ENCODE peak calls at places on chromosomes 12 and 14, in eight cellular contexts. S is MM.1S, P is HCT116, E is SK-N-SH, D is mammary epithelial cell, Q is GM23248, Y is fibroblast of lung, B is IMR-90. X is an unnamed sample.

GRCh38 chr12:8146416-8146771 is 10.4 kb upstream of the ZNF705A start:
- DNase-seq in S (no peak), P (no peak), E (no peak), D (no peak), Q (no peak), Y (no peak), B (no peak), X (no peak)

GRCh38 chr14:85300119-85300518 is 229.8 kb upstream of the FLRT2 start:
- DNase-seq in S (no peak), P (no peak), E (no peak), D (no peak), Q (no peak), Y (no peak), B (no peak), X (no peak)

GRCh38 chr14:43540948-43541347 is 966.1 kb downstream of the FSCB start:
- DNase-seq in S (no peak), P (no peak), E (peak; percentile 3), D (no peak), Q (peak; percentile 0), Y (no peak), B (no peak), X (no peak)

GRCh38 chr14:65169351-65169750 is 67.0 kb upstream of the MAX start:
- DNase-seq in S (peak; percentile 78), P (no peak), E (no peak), D (peak; percentile 70), Q (peak; percentile 86), Y (peak; percentile 88), B (peak; percentile 89), X (no peak)

GRCh38 chr14:63891148-63891964 is 38.6 kb downstream of the SYNE2 start:
- DNase-seq in S (no peak), P (no peak), E (no peak), D (no peak), Q (no peak), Y (peak; percentile 31), B (no peak), X (peak; percentile 44)

GRCh38 chr14:29310210-29310609 is 543.6 kb downstream of the FOXG1 start:
- DNase-seq in S (no peak), P (no peak), E (no peak), D (no peak), Q (no peak), Y (no peak), B (no peak), X (no peak)

GRCh38 chr12:112256780-112257179 is 125.5 kb downstream of the HECTD4 start:
- DNase-seq in S (no peak), P (no peak), E (no peak), D (no peak), Q (no peak), Y (no peak), B (no peak), X (no peak)

GRCh38 chr14:48792376-48793024 is 793.7 kb downstream of the RPS29 start:
- DNase-seq in S (peak; percentile 7), P (no peak), E (no peak), D (no peak), Q (no peak), Y (no peak), B (peak; percentile 29), X (no peak)

GRCh38 chr14:93747102-93747501 is 41.2 kb downstream of the PRIMA1 start:
- DNase-seq in S (no peak), P (no peak), E (no peak), D (no peak), Q (no peak), Y (no peak), B (no peak), X (no peak)

DNA sequence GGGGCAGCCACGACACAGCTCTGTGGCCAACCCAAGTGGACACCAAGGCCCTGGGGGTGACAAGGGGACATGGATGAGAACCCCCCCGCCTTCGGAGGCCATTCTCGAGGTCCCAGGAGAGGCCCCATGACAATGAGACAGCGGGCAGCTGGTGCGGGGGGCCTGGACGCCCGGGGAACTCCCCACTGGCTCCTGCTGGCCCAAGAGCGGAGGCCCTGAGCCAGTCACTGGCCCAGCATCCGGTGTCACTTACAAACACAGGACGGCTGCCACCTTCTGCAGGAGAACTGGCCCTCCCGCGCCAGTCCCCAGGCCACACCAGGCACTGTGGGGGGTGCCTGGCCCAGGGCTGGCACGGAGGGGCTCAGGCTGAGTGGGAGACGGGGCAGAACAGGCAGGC is 51.4 kb downstream of the NCOR2 start:
- DNase-seq in S (no peak), P (no peak), E (no peak), D (no peak), Q (no peak), Y (no peak), B (no peak), X (no peak)
- H4K20me1 ChIP-seq in S (no peaks in the 10 kb centered on the region), P (peaks cover 11% of the 10 kb centered on the region), E (peaks cover 47% of the 10 kb centered on the region), D (no peaks in the 10 kb centered on the region), Q (no peaks in the 10 kb centered on the region), Y (peaks cover 2% of the 10 kb centered on the region), B (peaks cover 100% of the 10 kb centered on the region), X (peaks cover 95% of the 10 kb centered on the region)

DNA sequence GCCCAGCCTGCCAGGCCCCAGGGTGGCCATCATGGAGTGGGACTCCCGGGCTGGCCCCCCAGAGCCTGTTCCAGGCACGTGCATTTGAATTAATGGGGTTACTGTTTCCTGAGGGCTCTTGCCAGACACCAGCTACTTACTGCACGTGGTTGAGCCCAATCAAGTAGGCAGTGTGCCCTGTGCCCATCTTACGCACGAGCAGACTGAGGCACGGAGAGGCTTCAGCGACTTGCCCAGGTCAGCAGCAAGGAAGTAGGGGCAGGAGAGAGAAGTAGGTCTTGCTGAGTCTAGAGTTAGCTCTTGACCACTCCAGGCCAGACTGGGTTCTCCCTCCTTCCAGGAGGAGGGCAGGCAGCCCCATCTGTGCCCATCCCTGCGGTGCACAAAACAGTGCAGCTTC is 67.7 kb downstream of the DIO3 start:
- DNase-seq in S (no peak), P (no peak), E (peak; percentile 11), D (no peak), Q (no peak), Y (no peak), B (no peak), X (no peak)
- H3K9ac ChIP-seq in S (no peak overlapping the region), P (peak overlapping the region; percentile 25), E (no peak overlapping the region), D (no peak overlapping the region), Q (no peak overlapping the region), Y (no peak overlapping the region), B (no peak overlapping the region), X (no peak overlapping the region)

DNA sequence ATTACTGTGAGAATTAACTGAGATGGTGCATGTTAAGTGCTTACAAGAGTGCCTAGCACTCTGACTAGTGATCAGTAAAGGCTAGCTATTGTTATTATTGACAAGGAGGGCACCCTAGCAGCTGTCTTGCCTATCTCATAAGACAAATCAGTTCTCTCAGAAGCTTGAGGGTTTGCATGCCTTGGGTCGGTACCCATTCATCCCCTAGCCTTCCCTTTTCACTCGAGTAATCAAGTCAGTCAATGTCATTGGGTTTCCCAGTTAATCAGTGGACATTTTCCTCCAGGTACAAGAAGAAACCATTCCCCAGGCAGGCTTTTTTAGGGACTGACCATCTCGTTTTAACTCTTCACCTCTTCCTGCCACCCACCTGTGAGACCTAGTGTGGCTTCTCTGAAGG is 10.4 kb upstream of the TFCP2 start:
- DNase-seq in S (no peak), P (no peak), E (no peak), D (no peak), Q (no peak), Y (no peak), B (no peak), X (no peak)
- H2AFZ ChIP-seq in S (no peak overlapping the region), P (no peak overlapping the region), E (no peak overlapping the region), D (no peak overlapping the region), Q (no peak overlapping the region), Y (no peak overlapping the region), B (no peak overlapping the region), X (no peak overlapping the region)

DNA sequence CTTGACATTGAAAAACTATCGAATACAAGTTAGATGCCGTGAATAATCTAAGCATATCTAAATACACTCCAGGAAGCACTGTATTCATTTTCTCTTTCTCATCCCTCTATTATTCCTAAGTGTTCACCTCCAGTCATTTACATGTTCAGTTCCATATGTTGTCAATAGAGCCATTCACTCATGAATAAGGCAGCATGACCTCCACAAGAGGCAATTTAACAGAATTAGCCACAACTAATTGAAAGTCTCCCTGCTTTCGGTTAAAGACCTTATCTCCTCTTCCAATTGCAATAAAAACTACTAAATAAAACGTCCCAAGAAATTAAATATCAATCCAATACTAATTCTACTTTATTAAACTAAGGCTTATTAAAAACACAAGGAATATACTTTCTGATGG is 1.8 kb downstream of the LRIG3 start:
- DNase-seq in S (no peak), P (no peak), E (no peak), D (no peak), Q (peak; percentile 23), Y (peak; percentile 26), B (peak; percentile 15), X (no peak)
- H4K20me1 ChIP-seq in S (no peaks in the 10 kb centered on the region), P (no peaks in the 10 kb centered on the region), E (no peaks in the 10 kb centered on the region), D (no peaks in the 10 kb centered on the region), Q (no peaks in the 10 kb centered on the region), Y (no peaks in the 10 kb centered on the region), B (no peaks in the 10 kb centered on the region), X (no peaks in the 10 kb centered on the region)

GRCh38 chr14:100673807-100674154 is 52.9 kb upstream of the DLK1 start:
- DNase-seq in S (no peak), P (no peak), E (no peak), D (no peak), Q (no peak), Y (no peak), B (no peak), X (no peak)

GRCh38 chr14:100671386-100671901 is 55.2 kb upstream of the DLK1 start:
- DNase-seq in S (no peak), P (no peak), E (no peak), D (no peak), Q (no peak), Y (no peak), B (no peak), X (no peak)

GRCh38 chr14:100674428-100674827 is 52.3 kb upstream of the DLK1 start:
- DNase-seq in S (no peak), P (no peak), E (no peak), D (no peak), Q (no peak), Y (no peak), B (no peak), X (no peak)

GRCh38 chr14:100671906-100672305 is 54.8 kb upstream of the DLK1 start:
- DNase-seq in S (no peak), P (no peak), E (no peak), D (no peak), Q (no peak), Y (no peak), B (no peak), X (no peak)

GRCh38 chr14:100673085-100673806 is 53.4 kb upstream of the DLK1 start:
- DNase-seq in S (no peak), P (no peak), E (peak; percentile 75), D (no peak), Q (no peak), Y (no peak), B (no peak), X (peak; percentile 37)
- H3K9ac ChIP-seq in S (no peak overlapping the region), P (no peak overlapping the region), E (no peak overlapping the region), D (no peak overlapping the region), Q (no peak overlapping the region), Y (no peak overlapping the region), B (no peak overlapping the region), X (no peak overlapping the region)

X was measured in DND-41.